ENCODE peak calls at places on chromosomes 6 and 20, in ten cellular contexts. T, X, D, R, E, Y, B, O, V and Q are unnamed samples.

GRCh38 chr6:170165501-170166117 is 125.3 kb downstream of the DLL1 start:
- DNase-seq in T (no peak), X (no peak), D (no peak), R (no peak), E (no peak), Y (no peak), B (no peak), O (no peak), V (no peak), Q (no peak)

GRCh38 chr6:122347251-122347650 is 52.2 kb upstream of the HSF2 start:
- DNase-seq in T (no peak), X (no peak), D (no peak), R (no peak), E (no peak), Y (no peak), B (no peak), O (no peak), V (no peak), Q (no peak)

GRCh38 chr20:49245921-49246740 is 26.9 kb downstream of the DDX27 start:
- DNase-seq in T (peak), X (no peak), D (peak), R (peak), E (no peak), Y (peak), B (peak), O (peak), V (peak), Q (peak)

GRCh38 chr6:164982389-164982788 is 327.0 kb downstream of the C6orf118 start:
- DNase-seq in T (no peak), X (no peak), D (no peak), R (no peak), E (no peak), Y (no peak), B (no peak), O (no peak), V (no peak), Q (no peak)

GRCh38 chr6:135325624-135326424 is 144.7 kb downstream of the MYB start:
- DNase-seq in T (no peak), X (no peak), D (no peak), R (no peak), E (no peak), Y (no peak), B (no peak), O (no peak), V (no peak), Q (peak)

GRCh38 chr6:158441639-158442308 is 118.1 kb upstream of the TMEM181 start:
- DNase-seq in T (no peak), X (no peak), D (peak), R (no peak), E (no peak), Y (peak), B (no peak), O (peak), V (no peak), Q (no peak)

GRCh38 chr6:157779705-157780604 is 43.1 kb upstream of the SNX9 start:
- DNase-seq in T (no peak), X (no peak), D (no peak), R (no peak), E (no peak), Y (no peak), B (no peak), O (peak), V (no peak), Q (peak)

GRCh38 chr6:165939601-165940290 is 227.9 kb downstream of the TBXT start:
- DNase-seq in T (no peak), X (no peak), D (no peak), R (no peak), E (no peak), Y (no peak), B (no peak), O (no peak), V (no peak), Q (no peak)

GRCh38 chr6:6910734-6911295 is 196.9 kb upstream of the RREB1 start:
- DNase-seq in T (peak), X (no peak), D (no peak), R (no peak), E (no peak), Y (no peak), B (no peak), O (no peak), V (no peak), Q (no peak)

GRCh38 chr6:42017021-42017643 is 33.2 kb upstream of the TAF8 start:
- DNase-seq in T (peak), X (no peak), D (no peak), R (peak), E (peak), Y (no peak), B (peak), O (peak), V (peak), Q (no peak)

GRCh38 chr6:21603516-21603952 is 10.0 kb downstream of the SOX4 start:
- DNase-seq in T (no peak), X (no peak), D (no peak), R (no peak), E (no peak), Y (no peak), B (no peak), O (no peak), V (peak), Q (no peak)

GRCh38 chr6:85703359-85703758 is 60.7 kb upstream of the SYNCRIP start:
- DNase-seq in T (no peak), X (no peak), D (no peak), R (no peak), E (no peak), Y (no peak), B (no peak), O (no peak), V (no peak), Q (no peak)

GRCh38 chr6:77341058-77341986 is 122.0 kb downstream of the HTR1B start:
- DNase-seq in T (no peak), X (no peak), D (no peak), R (no peak), E (no peak), Y (peak), B (no peak), O (no peak), V (no peak), Q (no peak)

GRCh38 chr6:105795913-105796517 is 290.1 kb upstream of the PRDM1 start:
- DNase-seq in T (no peak), X (no peak), D (no peak), R (no peak), E (no peak), Y (no peak), B (no peak), O (no peak), V (no peak), Q (peak)

GRCh38 chr6:132937466-132937906 is 123.1 kb downstream of the RPS12 start:
- DNase-seq in T (peak), X (peak), D (peak), R (no peak), E (no peak), Y (peak), B (no peak), O (peak), V (peak), Q (peak)

GRCh38 chr6:79646006-79646405 is 14.9 kb downstream of the SH3BGRL2 start:
- DNase-seq in T (no peak), X (peak), D (no peak), R (no peak), E (peak), Y (no peak), B (no peak), O (no peak), V (peak), Q (no peak)

GRCh38 chr6:5248302-5249098 is 12.2 kb downstream of the LYRM4 start:
- DNase-seq in T (no peak), X (no peak), D (no peak), R (no peak), E (no peak), Y (no peak), B (no peak), O (no peak), V (no peak), Q (no peak)

GRCh38 chr6:74534485-74535211 is 671.2 kb downstream of the COL12A1 start:
- DNase-seq in T (no peak), X (no peak), D (no peak), R (peak), E (no peak), Y (no peak), B (no peak), O (peak), V (no peak), Q (peak)

GRCh38 chr6:148932208-148932607 is 185.4 kb downstream of the UST start:
- DNase-seq in T (no peak), X (no peak), D (no peak), R (no peak), E (no peak), Y (no peak), B (no peak), O (no peak), V (no peak), Q (no peak)

GRCh38 chr20:48949304-48950170 is 28.0 kb downstream of the ARFGEF2 start:
- DNase-seq in T (no peak), X (peak), D (no peak), R (no peak), E (no peak), Y (no peak), B (no peak), O (no peak), V (peak), Q (no peak)